ENCODE peak calls at places on chromosomes 3 and 15, in nine cellular contexts. One of them, this sample, is unnamed.

GRCh38 chr15:76575177-76576078 is 238.9 kb downstream of the ISL2 start:
- DNase-seq in GM06990: peak; percentile 84
- DNase-seq in HCT116: no peak
- DNase-seq in hepatocyte: no peak
- DNase-seq in brain microvascular endothelial cell: no peak
- DNase-seq in AG10803: no peak
- DNase-seq in ascending aorta: no peak
- DNase-seq in psoas muscle: no peak
- DNase-seq in pancreas: no peak
- DNase-seq in this sample: no peak

GRCh38 chr3:134366928-134367352 is 7.3 kb downstream of the AMOTL2 start:
- DNase-seq in GM06990: no peak
- DNase-seq in HCT116: no peak
- DNase-seq in hepatocyte: no peak
- DNase-seq in brain microvascular endothelial cell: no peak
- DNase-seq in AG10803: peak; percentile 72
- DNase-seq in ascending aorta: peak; percentile 66
- DNase-seq in psoas muscle: peak; percentile 50
- DNase-seq in pancreas: no peak
- DNase-seq in this sample: no peak

GRCh38 chr3:99049164-99049563 is 147.7 kb upstream of the DCBLD2 start:
- DNase-seq in GM06990: no peak
- DNase-seq in HCT116: no peak
- DNase-seq in hepatocyte: no peak
- DNase-seq in brain microvascular endothelial cell: no peak
- DNase-seq in AG10803: no peak
- DNase-seq in ascending aorta: no peak
- DNase-seq in psoas muscle: no peak
- DNase-seq in pancreas: no peak
- DNase-seq in this sample: no peak

GRCh38 chr3:105518806-105519418 is 152.2 kb downstream of the ALCAM start:
- DNase-seq in GM06990: peak; percentile 8
- DNase-seq in HCT116: peak; percentile 54
- DNase-seq in hepatocyte: peak; percentile 70
- DNase-seq in brain microvascular endothelial cell: peak; percentile 39
- DNase-seq in AG10803: peak; percentile 69
- DNase-seq in ascending aorta: no peak
- DNase-seq in psoas muscle: no peak
- DNase-seq in pancreas: no peak
- DNase-seq in this sample: no peak

GRCh38 chr3:63863150-63864007 is at the start of the genes ATXN7 and THOC7:
- DNase-seq in GM06990: peak; percentile 69
- DNase-seq in HCT116: no peak
- DNase-seq in hepatocyte: peak; percentile 85
- DNase-seq in brain microvascular endothelial cell: peak; percentile 52
- DNase-seq in AG10803: peak; percentile 61
- DNase-seq in ascending aorta: peak; percentile 88
- DNase-seq in psoas muscle: peak; percentile 78
- DNase-seq in pancreas: peak; percentile 68
- DNase-seq in this sample: no peak

GRCh38 chr3:19717736-19718135 is 216.3 kb downstream of the EFHB start:
- DNase-seq in GM06990: no peak
- DNase-seq in HCT116: no peak
- DNase-seq in hepatocyte: no peak
- DNase-seq in brain microvascular endothelial cell: no peak
- DNase-seq in AG10803: no peak
- DNase-seq in ascending aorta: no peak
- DNase-seq in psoas muscle: no peak
- DNase-seq in pancreas: no peak
- DNase-seq in this sample: no peak

GRCh38 chr15:77807115-77807514 is 174.4 kb upstream of the LINGO1 start:
- DNase-seq in GM06990: no peak
- DNase-seq in HCT116: no peak
- DNase-seq in hepatocyte: no peak
- DNase-seq in brain microvascular endothelial cell: no peak
- DNase-seq in AG10803: no peak
- DNase-seq in ascending aorta: no peak
- DNase-seq in psoas muscle: no peak
- DNase-seq in pancreas: no peak
- DNase-seq in this sample: no peak

GRCh38 chr3:107710851-107711250 is 188.1 kb downstream of the BBX start:
- DNase-seq in GM06990: no peak
- DNase-seq in HCT116: peak; percentile 15
- DNase-seq in hepatocyte: peak; percentile 8
- DNase-seq in brain microvascular endothelial cell: peak; percentile 12
- DNase-seq in AG10803: peak; percentile 27
- DNase-seq in ascending aorta: no peak
- DNase-seq in psoas muscle: peak; percentile 59
- DNase-seq in pancreas: peak; percentile 21
- DNase-seq in this sample: no peak

GRCh38 chr15:58697220-58697619 is 52.3 kb downstream of the ADAM10 start:
- DNase-seq in GM06990: no peak
- DNase-seq in HCT116: no peak
- DNase-seq in hepatocyte: no peak
- DNase-seq in brain microvascular endothelial cell: no peak
- DNase-seq in AG10803: no peak
- DNase-seq in ascending aorta: no peak
- DNase-seq in psoas muscle: no peak
- DNase-seq in pancreas: no peak
- DNase-seq in this sample: no peak

GRCh38 chr3:45035441-45036301 is 9.6 kb downstream of the CLEC3B start:
- DNase-seq in GM06990: no peak
- DNase-seq in HCT116: no peak
- DNase-seq in hepatocyte: peak; percentile 52
- DNase-seq in brain microvascular endothelial cell: no peak
- DNase-seq in AG10803: no peak
- DNase-seq in ascending aorta: no peak
- DNase-seq in psoas muscle: peak; percentile 41
- DNase-seq in pancreas: no peak
- DNase-seq in this sample: no peak

GRCh38 chr3:172156309-172156998 is 117.1 kb downstream of the FNDC3B start:
- DNase-seq in GM06990: no peak
- DNase-seq in HCT116: peak; percentile 64
- DNase-seq in hepatocyte: no peak
- DNase-seq in brain microvascular endothelial cell: no peak
- DNase-seq in AG10803: no peak
- DNase-seq in ascending aorta: no peak
- DNase-seq in psoas muscle: peak; percentile 46
- DNase-seq in pancreas: peak; percentile 78
- DNase-seq in this sample: no peak
- H3K4me3 ChIP-seq in GM06990: no peak overlapping the region
- H3K4me3 ChIP-seq in HCT116: no peak overlapping the region
- H3K4me3 ChIP-seq in hepatocyte: no peak overlapping the region
- H3K4me3 ChIP-seq in brain microvascular endothelial cell: no peak overlapping the region
- H3K4me3 ChIP-seq in AG10803: no peak overlapping the region
- H3K4me3 ChIP-seq in ascending aorta: no peak overlapping the region
- H3K4me3 ChIP-seq in psoas muscle: peak overlapping the region; percentile 26
- H3K4me3 ChIP-seq in pancreas: no peak overlapping the region
- H3K4me3 ChIP-seq in this sample: no peak overlapping the region

GRCh38 chr3:156176048-156176447 is 55.7 kb downstream of the KCNAB1 start:
- DNase-seq in GM06990: no peak
- DNase-seq in HCT116: no peak
- DNase-seq in hepatocyte: no peak
- DNase-seq in brain microvascular endothelial cell: no peak
- DNase-seq in AG10803: no peak
- DNase-seq in ascending aorta: no peak
- DNase-seq in psoas muscle: no peak
- DNase-seq in pancreas: peak; percentile 41
- DNase-seq in this sample: no peak

GRCh38 chr3:156172536-156172935 is 52.2 kb downstream of the KCNAB1 start:
- DNase-seq in GM06990: no peak
- DNase-seq in HCT116: no peak
- DNase-seq in hepatocyte: no peak
- DNase-seq in brain microvascular endothelial cell: no peak
- DNase-seq in AG10803: no peak
- DNase-seq in ascending aorta: no peak
- DNase-seq in psoas muscle: no peak
- DNase-seq in pancreas: no peak
- DNase-seq in this sample: no peak

GRCh38 chr3:156175570-156175969 is 55.2 kb downstream of the KCNAB1 start:
- DNase-seq in GM06990: no peak
- DNase-seq in HCT116: no peak
- DNase-seq in hepatocyte: no peak
- DNase-seq in brain microvascular endothelial cell: no peak
- DNase-seq in AG10803: peak; percentile 20
- DNase-seq in ascending aorta: no peak
- DNase-seq in psoas muscle: no peak
- DNase-seq in pancreas: no peak
- DNase-seq in this sample: no peak

GRCh38 chr3:156176629-156177210 is 56.3 kb downstream of the KCNAB1 start:
- DNase-seq in GM06990: no peak
- DNase-seq in HCT116: no peak
- DNase-seq in hepatocyte: no peak
- DNase-seq in brain microvascular endothelial cell: no peak
- DNase-seq in AG10803: no peak
- DNase-seq in ascending aorta: no peak
- DNase-seq in psoas muscle: no peak
- DNase-seq in pancreas: no peak
- DNase-seq in this sample: no peak

DNA sequence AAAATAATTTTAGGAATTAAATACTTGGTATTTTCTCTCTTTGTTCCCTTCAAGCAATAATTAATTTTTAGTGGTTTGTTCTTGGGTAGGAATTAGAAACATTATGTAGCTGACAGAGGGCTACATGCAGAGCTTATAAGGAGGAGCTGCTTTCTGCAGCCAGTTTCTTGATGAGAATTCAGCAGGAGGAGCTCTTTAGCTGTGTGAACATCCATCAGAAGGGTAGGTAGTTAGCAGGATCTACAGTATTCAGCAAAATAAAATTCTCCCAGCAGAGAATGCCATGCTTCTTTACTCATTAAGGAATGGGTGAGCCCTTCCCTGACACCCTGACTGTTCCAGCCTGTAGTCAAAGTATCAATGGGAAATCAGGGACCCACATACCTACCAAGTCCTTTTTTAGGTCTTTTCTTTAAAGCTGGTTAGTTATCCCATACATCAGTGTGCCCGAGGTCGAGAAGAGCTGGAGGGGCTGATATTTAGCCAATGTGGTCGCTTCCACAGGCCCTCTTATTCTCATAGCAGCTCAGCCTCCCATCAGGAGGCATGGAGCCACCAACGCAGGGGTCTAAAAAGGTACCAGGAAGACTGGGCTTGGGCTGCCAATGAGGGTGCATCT is 54.0 kb downstream of the KCNAB1 start:
- DNase-seq in GM06990: no peak
- DNase-seq in HCT116: peak; percentile 16
- DNase-seq in hepatocyte: peak; percentile 34
- DNase-seq in brain microvascular endothelial cell: peak; percentile 39
- DNase-seq in AG10803: peak; percentile 70
- DNase-seq in ascending aorta: no peak
- DNase-seq in psoas muscle: no peak
- DNase-seq in pancreas: no peak
- DNase-seq in this sample: peak; percentile 34
- TF ChIP-seq CTCF in GM06990: peak; percentile 28
- TF ChIP-seq CTCF in HCT116: peak; percentile 15
- TF ChIP-seq CTCF in hepatocyte: peak; percentile 47
- TF ChIP-seq CTCF in brain microvascular endothelial cell: peak; percentile 60
- TF ChIP-seq CTCF in AG10803: peak; percentile 69
- TF ChIP-seq CTCF in ascending aorta: peak; percentile 52
- TF ChIP-seq CTCF in psoas muscle: no peak
- TF ChIP-seq CTCF in pancreas: no peak
- TF ChIP-seq CTCF in this sample: peak; percentile 73

DNA sequence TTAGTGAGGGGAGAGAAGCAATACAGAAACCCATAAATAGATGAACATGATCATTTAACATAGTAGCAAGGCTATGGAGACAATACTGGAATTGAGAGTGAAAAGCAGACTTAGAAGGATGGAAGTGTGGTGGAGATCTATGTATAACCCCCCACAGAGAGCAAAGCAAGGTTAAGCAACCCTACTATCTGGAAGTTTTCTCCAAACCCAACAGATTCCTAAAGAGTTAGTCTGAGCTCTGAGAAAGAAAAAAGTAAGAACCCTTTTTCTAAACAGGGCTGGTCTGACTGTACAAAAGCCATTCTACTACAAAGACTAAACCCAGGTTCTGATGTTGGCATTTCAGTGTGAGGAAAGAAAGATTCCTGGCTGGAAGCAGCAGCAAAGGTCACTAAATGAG is 153.2 kb downstream of the WNT5A start:
- DNase-seq in GM06990: no peak
- DNase-seq in HCT116: no peak
- DNase-seq in hepatocyte: no peak
- DNase-seq in brain microvascular endothelial cell: peak; percentile 44
- DNase-seq in AG10803: peak; percentile 87
- DNase-seq in ascending aorta: no peak
- DNase-seq in psoas muscle: no peak
- DNase-seq in pancreas: no peak
- DNase-seq in this sample: no peak
- H3K4me3 ChIP-seq in GM06990: no peak overlapping the region
- H3K4me3 ChIP-seq in HCT116: no peak overlapping the region
- H3K4me3 ChIP-seq in hepatocyte: no peak overlapping the region
- H3K4me3 ChIP-seq in brain microvascular endothelial cell: no peak overlapping the region
- H3K4me3 ChIP-seq in AG10803: no peak overlapping the region
- H3K4me3 ChIP-seq in ascending aorta: no peak overlapping the region
- H3K4me3 ChIP-seq in psoas muscle: no peak overlapping the region
- H3K4me3 ChIP-seq in pancreas: no peak overlapping the region
- H3K4me3 ChIP-seq in this sample: no peak overlapping the region

GRCh38 chr3:31161889-31162288 is 267.4 kb upstream of the GADL1 start:
- DNase-seq in GM06990: no peak
- DNase-seq in HCT116: no peak
- DNase-seq in hepatocyte: no peak
- DNase-seq in brain microvascular endothelial cell: no peak
- DNase-seq in AG10803: peak; percentile 29
- DNase-seq in ascending aorta: no peak
- DNase-seq in psoas muscle: no peak
- DNase-seq in pancreas: no peak
- DNase-seq in this sample: no peak

GRCh38 chr3:31157893-31158620 is 263.6 kb upstream of the GADL1 start:
- DNase-seq in GM06990: no peak
- DNase-seq in HCT116: no peak
- DNase-seq in hepatocyte: no peak
- DNase-seq in brain microvascular endothelial cell: no peak
- DNase-seq in AG10803: peak; percentile 87
- DNase-seq in ascending aorta: no peak
- DNase-seq in psoas muscle: no peak
- DNase-seq in pancreas: no peak
- DNase-seq in this sample: peak; percentile 16

GRCh38 chr3:31159331-31160039 is 265.0 kb upstream of the GADL1 start:
- DNase-seq in GM06990: no peak
- DNase-seq in HCT116: no peak
- DNase-seq in hepatocyte: no peak
- DNase-seq in brain microvascular endothelial cell: no peak
- DNase-seq in AG10803: peak; percentile 64
- DNase-seq in ascending aorta: no peak
- DNase-seq in psoas muscle: no peak
- DNase-seq in pancreas: no peak
- DNase-seq in this sample: no peak

DNA sequence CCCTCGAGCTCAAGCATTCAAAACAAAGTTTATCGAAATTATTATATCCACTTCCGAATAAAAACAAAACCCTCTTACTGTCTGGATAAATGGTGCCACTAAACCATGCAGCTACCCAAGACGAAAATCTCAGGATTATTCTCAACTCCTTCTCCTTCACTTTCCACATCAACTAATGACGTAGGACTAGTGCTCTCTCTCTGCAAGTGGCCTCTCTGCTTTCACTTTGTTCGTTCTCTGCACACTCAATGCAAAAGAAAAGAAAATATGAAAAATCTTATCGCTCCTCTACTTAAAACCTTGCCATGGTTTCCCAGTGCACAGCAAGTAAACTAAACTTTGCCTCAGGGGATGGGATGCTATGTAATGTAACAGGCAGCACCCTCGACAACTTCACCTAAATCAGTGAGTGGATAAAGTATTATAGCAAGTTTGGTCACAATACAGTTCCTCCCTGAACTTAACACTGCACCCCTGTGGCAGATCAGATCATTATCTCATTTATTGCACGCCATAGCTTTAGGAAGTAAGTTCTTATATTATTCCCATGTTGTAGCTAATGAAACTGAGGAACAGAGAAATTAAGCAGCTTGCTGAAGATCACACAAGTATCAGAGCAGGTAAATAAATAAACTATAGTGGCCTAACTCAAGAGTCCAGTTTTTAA is 262.7 kb upstream of the GADL1 start:
- DNase-seq in GM06990: no peak
- DNase-seq in HCT116: no peak
- DNase-seq in hepatocyte: no peak
- DNase-seq in brain microvascular endothelial cell: no peak
- DNase-seq in AG10803: no peak
- DNase-seq in ascending aorta: no peak
- DNase-seq in psoas muscle: no peak
- DNase-seq in pancreas: no peak
- DNase-seq in this sample: no peak
- TF ChIP-seq CTCF in GM06990: peak; percentile 21
- TF ChIP-seq CTCF in HCT116: no peak
- TF ChIP-seq CTCF in hepatocyte: no peak
- TF ChIP-seq CTCF in brain microvascular endothelial cell: no peak
- TF ChIP-seq CTCF in AG10803: no peak
- TF ChIP-seq CTCF in ascending aorta: no peak
- TF ChIP-seq CTCF in psoas muscle: no peak
- TF ChIP-seq CTCF in pancreas: no peak
- TF ChIP-seq CTCF in this sample: no peak

This sample was measured in retinal pigment epithelial cell.